ENCODE peak calls at places on chromosomes 16 and 17, in seven cellular contexts. L is breast epithelium, X is lower leg skin, B is adrenal gland, K is A549, R is H54, T is stomach. P is an unnamed sample.
A peak's percentile ranks its signal among the peaks of the same experiment; 100 is the strongest.

GRCh38 chr17:57283203-57283971 is 27.1 kb downstream of the MSI2 start:
- DNase-seq in T (no peak), B (no peak), R (no peak), X (no peak), L (no peak), K (no peak), P (no peak)

GRCh38 chr17:79670537-79671386 is 59.9 kb upstream of the RBFOX3 start:
- DNase-seq in R (no peak), L (no peak), K (no peak), B (no peak), X (no peak), T (no peak), P (no peak)

GRCh38 chr17:36608794-36609497 is 7.6 kb downstream of the MRM1 start:
- DNase-seq in K (no peak), L (no peak), B (peak; percentile 75), X (no peak), R (no peak), T (no peak), P (peak; percentile 34)

GRCh38 chr17:4938670-4939553 is 934 bp downstream of the SLC25A11 start:
- DNase-seq in K (no peak), X (no peak), B (no peak), L (no peak), R (no peak), T (no peak), P (peak; percentile 62)

GRCh38 chr17:39225974-39226683 is 384 bp upstream of the STAC2 start:
- DNase-seq in L (peak; percentile 95), K (peak; percentile 91), T (peak; percentile 38), B (peak; percentile 44), X (no peak), R (no peak), P (no peak)

GRCh38 chr16:11245222-11245737 is 10.7 kb downstream of the SOCS1 start:
- DNase-seq in T (no peak), B (no peak), X (no peak), L (no peak), R (no peak), K (no peak), P (no peak)

GRCh38 chr17:56678249-56679144 is 85.0 kb downstream of the NOG start:
- DNase-seq in R (no peak), K (no peak), B (no peak), X (no peak), L (no peak), T (no peak), P (no peak)

GRCh38 chr17:2056221-2057129 is 1.6 kb downstream of the HIC1 start:
- DNase-seq in L (no peak), T (no peak), X (no peak), K (no peak), B (no peak), R (no peak), P (peak; percentile 47)

GRCh38 chr17:70320642-70321345 is 151.5 kb downstream of the KCNJ2 start:
- DNase-seq in K (no peak), X (no peak), L (no peak), T (no peak), R (no peak), B (peak; percentile 11), P (no peak)

GRCh38 chr16:54657709-54658102 is 273.0 kb upstream of the IRX5 start:
- DNase-seq in K (no peak), R (no peak), X (no peak), L (no peak), T (peak; percentile 57), B (no peak), P (no peak)

GRCh38 chr17:45294506-45294905 is 22.3 kb downstream of the MAP3K14 start:
- DNase-seq in R (no peak), X (no peak), L (peak; percentile 77), T (peak; percentile 80), B (peak; percentile 81), K (no peak), P (no peak)

GRCh38 chr17:205176-205538 is 23.7 kb upstream of the DOC2B start:
- DNase-seq in X (no peak), B (no peak), L (no peak), K (no peak), T (no peak), R (no peak), P (no peak)

GRCh38 chr17:82399030-82399429 is 19.1 kb upstream of the HEXD start:
- DNase-seq in R (no peak), K (no peak), L (peak; percentile 46), X (no peak), T (no peak), B (no peak), P (no peak)

GRCh38 chr17:48636177-48637018 is 10.2 kb upstream of the HOXB9 start:
- DNase-seq in B (peak; percentile 81), L (no peak), T (peak; percentile 48), K (peak; percentile 95), X (no peak), R (no peak), P (peak; percentile 81)

GRCh38 chr16:1425616-1426370 is 5.1 kb upstream of the PERCC1 start:
- DNase-seq in L (no peak), R (no peak), B (no peak), X (no peak), T (no peak), K (no peak), P (no peak)

GRCh38 chr16:77585852-77586251 is 136.5 kb upstream of the NUDT7 start:
- DNase-seq in B (no peak), L (no peak), R (peak; percentile 56), T (no peak), X (no peak), K (peak; percentile 46), P (no peak)

GRCh38 chr16:66728117-66728787 is 23.2 kb downstream of the DYNC1LI2 start:
- DNase-seq in B (peak; percentile 79), K (peak; percentile 61), X (no peak), L (no peak), R (no peak), T (peak; percentile 37), P (peak; percentile 69)
- TF ChIP-seq POLR2A in B (no peak), K (no peak), X (no peak), L (no peak), R (no peak), T (no peak), P (no peak)

DNA sequence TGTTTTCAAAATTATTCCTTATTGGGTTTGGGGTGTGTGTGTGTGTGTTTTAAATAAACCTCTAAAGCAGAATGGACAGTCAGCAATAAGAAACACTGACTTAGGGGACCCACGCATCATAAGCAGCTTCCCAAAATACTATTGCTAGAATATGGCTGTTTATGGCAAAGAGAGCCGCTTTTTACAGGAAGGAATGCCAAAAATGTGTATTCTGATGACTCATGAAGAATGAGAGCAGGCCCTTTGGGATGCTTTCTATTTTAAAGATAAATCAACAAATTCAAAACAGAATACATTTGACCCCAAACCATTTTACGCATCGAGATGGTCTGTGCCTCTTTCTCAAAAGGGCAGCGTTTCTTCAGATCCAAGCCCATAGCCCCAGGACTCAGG is 37.5 kb downstream of the ARHGAP17 start:
- DNase-seq in K (no peak), R (no peak), B (no peak), T (no peak), L (no peak), X (no peak), P (no peak)
- TF ChIP-seq POLR2A in K (no peak), R (no peak), B (no peak), T (no peak), L (no peak), X (no peak), P (no peak)

DNA sequence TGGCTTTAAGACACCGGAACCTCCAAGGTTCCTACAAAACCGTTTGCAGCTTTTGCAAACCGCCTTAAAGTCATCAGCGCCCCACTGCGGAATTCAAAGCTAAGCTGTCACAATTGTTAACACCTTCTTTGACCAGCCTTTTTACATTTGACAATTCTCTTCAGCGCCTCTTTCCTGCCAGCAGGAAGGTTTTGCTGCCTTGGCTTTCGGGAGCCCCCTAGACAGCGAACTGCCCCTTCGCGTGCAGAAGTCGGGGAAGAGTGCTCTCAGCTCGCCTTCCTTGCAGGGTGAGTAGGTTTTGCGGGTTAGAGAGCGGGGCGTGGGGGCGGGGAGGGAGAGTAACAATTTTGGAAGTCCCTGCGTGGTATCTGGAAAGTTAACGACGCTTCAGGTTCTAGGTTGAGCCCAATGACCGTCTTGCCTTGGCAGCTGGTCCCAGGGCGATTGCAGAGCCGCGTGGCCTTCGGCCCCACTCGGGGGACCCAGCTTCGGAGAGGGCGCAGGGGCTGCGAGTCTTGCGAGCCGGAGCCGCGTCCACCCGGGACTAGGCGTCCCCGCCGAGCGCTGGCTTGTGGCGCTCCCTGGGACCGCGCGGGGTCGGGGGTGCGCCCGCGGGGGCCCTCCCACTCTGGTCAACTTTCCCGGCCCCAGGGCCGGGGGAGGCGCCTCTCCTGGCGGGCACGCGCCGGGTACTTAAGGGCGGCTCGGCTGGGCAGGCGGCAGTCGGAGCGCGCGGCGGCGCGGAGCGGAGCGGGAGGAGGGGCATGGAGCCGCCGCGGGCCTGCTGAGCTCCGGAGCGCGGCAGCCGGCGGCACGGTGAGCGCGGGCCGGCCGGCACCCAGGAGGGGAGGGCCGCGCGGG is at the start of gene HAS3:
- DNase-seq in R (peak; percentile 75), X (peak; percentile 29), T (peak; percentile 65), K (peak; percentile 81), L (no peak), B (peak; percentile 30), P (peak; percentile 56)
- TF ChIP-seq POLR2A in R (peak; percentile 91), X (no peak), T (no peak), K (peak; percentile 98), L (no peak), B (no peak), P (no peak)

GRCh38 chr17:42288985-42289862 is 926 bp downstream of the STAT5A start:
- DNase-seq in X (no peak), R (no peak), K (no peak), B (peak; percentile 74), L (peak; percentile 48), T (peak; percentile 55), P (peak; percentile 61)

GRCh38 chr17:42286411-42287295 is 1.6 kb upstream of the STAT5A start:
- DNase-seq in B (peak; percentile 33), L (peak; percentile 18), X (peak; percentile 60), R (no peak), K (no peak), T (peak; percentile 24), P (peak; percentile 66)

GRCh38 chr17:42287305-42288077 is 807 bp upstream of the STAT5A start:
- DNase-seq in L (peak; percentile 51), K (no peak), T (peak; percentile 31), X (no peak), R (no peak), B (peak; percentile 80), P (peak; percentile 60)

GRCh38 chr17:42289863-42290165 is 1.5 kb downstream of the STAT5A start:
- DNase-seq in L (no peak), K (no peak), B (no peak), X (no peak), T (no peak), R (no peak), P (no peak)

DNA sequence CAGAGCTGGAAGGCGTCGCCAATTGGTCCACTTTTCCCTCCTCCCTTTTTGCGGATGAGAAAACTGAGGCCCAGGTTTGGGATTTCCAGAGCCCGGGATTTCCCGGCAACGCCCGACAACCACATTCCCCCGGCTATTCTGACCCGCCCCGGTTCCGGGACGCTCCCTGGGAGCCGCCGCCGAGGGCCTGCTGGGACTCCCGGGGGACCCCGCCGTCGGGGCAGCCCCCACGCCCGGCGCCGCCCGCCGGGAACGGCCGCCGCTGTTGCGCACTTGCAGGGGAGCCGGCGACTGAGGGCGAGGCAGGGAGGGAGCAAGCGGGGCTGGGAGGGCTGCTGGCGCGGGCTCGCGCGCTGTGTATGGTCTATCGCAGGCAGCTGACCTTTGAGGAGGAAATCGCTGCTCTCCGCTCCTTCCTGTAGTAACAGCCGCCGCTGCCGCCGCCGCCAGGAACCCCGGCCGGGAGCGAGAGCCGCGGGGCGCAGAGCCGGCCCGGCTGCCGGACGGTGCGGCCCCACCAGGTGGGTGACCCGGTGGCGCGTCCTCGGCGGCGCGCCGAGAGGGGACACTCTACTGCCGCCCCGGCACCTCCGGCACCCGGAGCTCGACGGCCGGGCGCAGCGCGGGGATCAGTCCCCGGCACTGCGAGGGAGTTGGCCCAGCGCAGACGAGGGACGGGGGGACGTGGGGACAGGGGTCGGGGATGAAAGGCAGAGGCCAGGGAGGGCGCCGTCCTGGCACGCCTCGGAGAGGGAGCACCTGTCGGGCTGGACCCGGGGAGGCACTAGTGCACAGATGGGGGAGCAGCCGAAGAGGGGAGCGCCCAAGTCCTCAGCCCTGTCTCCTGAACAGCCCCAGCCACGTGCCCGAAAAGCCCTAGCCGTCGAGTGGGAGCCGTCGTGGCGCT is at the start of gene STAT5A:
- DNase-seq in X (peak; percentile 91), T (peak; percentile 89), K (peak; percentile 83), R (no peak), B (peak; percentile 94), L (peak; percentile 89), P (peak; percentile 86)
- TF ChIP-seq POLR2A in X (peak; percentile 49), T (no peak), K (no peak), R (no peak), B (peak; percentile 82), L (no peak), P (no peak)